ENCODE peak calls at places on chromosomes 1 and 21, in four cellular contexts. F, P, U and Y are unnamed samples.

GRCh38 chr1:93219443-93219842 is 38.9 kb downstream of the CCDC18 start:
- DNase-seq in P (no peak), U (no peak), F (no peak), Y (no peak)

GRCh38 chr1:201582261-201582951 is 43.5 kb downstream of the NAV1 start:
- DNase-seq in P (peak), U (no peak), F (no peak), Y (no peak)

GRCh38 chr21:15978158-15978805 is 248.5 kb downstream of the USP25 start:
- DNase-seq in F (no peak), U (no peak), P (peak), Y (no peak)

GRCh38 chr1:232634086-232634485 is 4.2 kb upstream of the SIPA1L2 start:
- DNase-seq in U (no peak), P (no peak), F (no peak), Y (no peak)

GRCh38 chr1:10935724-10936123 is 76.7 kb upstream of the TARDBP start:
- DNase-seq in P (no peak), F (no peak), U (no peak), Y (no peak)

GRCh38 chr1:35988237-35988636 is 57.3 kb downstream of the AGO3 start:
- DNase-seq in U (no peak), P (no peak), F (no peak), Y (no peak)

GRCh38 chr1:107254306-107254705 is 113.5 kb downstream of the NTNG1 start:
- DNase-seq in P (no peak), U (no peak), F (no peak), Y (no peak)

GRCh38 chr1:69172003-69173000 is 395.4 kb upstream of the LRRC7 start:
- DNase-seq in F (no peak), U (no peak), P (no peak), Y (no peak)

GRCh38 chr1:173205146-173206051 is 1.7 kb downstream of the TNFSF4 start:
- DNase-seq in U (peak), F (no peak), P (peak), Y (peak)

GRCh38 chr1:242139437-242139836 is 140.5 kb upstream of the MAP1LC3C start:
- DNase-seq in U (no peak), F (no peak), P (no peak), Y (no peak)

GRCh38 chr1:229119876-229120275 is 151.0 kb upstream of the RAB4A start:
- DNase-seq in U (no peak), F (no peak), P (no peak), Y (no peak)

GRCh38 chr1:37691497-37692077 is 729 bp upstream of the CDCA8 start:
- DNase-seq in F (peak), P (peak), U (peak), Y (no peak)

GRCh38 chr1:68120136-68120791 is 69.8 kb upstream of the DIRAS3 start:
- DNase-seq in U (no peak), P (peak), F (no peak), Y (no peak)